ENCODE peak calls at places on chromosomes 5 and 9, in eight cellular contexts. One of them, this sample, is unnamed.
A peak's percentile ranks its signal among the peaks of the same experiment; 100 is the strongest.

GRCh38 chr5:93130623-93131022 is 450.4 kb downstream of the NR2F1-AS1 start:
- DNase-seq in prostate gland: no peak
- DNase-seq in tibial artery: peak; percentile 25
- DNase-seq in HCT116: no peak
- DNase-seq in A549: no peak
- DNase-seq in keratinocyte: no peak
- DNase-seq in AG04449: no peak
- DNase-seq in fibroblast of mammary gland: no peak
- DNase-seq in this sample: no peak

GRCh38 chr9:130361873-130362362 is 82.8 kb upstream of the ASS1 start:
- DNase-seq in AG04449: no peak
- DNase-seq in HCT116: no peak
- DNase-seq in A549: no peak
- DNase-seq in prostate gland: no peak
- DNase-seq in tibial artery: no peak
- DNase-seq in fibroblast of mammary gland: no peak
- DNase-seq in keratinocyte: no peak
- DNase-seq in this sample: no peak

GRCh38 chr5:177128551-177128976 is 5.0 kb upstream of the NSD1 start:
- DNase-seq in tibial artery: peak; percentile 35
- DNase-seq in fibroblast of mammary gland: peak; percentile 26
- DNase-seq in HCT116: no peak
- DNase-seq in prostate gland: no peak
- DNase-seq in AG04449: no peak
- DNase-seq in keratinocyte: no peak
- DNase-seq in A549: no peak
- DNase-seq in this sample: no peak

GRCh38 chr5:94431696-94432095 is 186.7 kb downstream of the KIAA0825 start:
- DNase-seq in HCT116: no peak
- DNase-seq in tibial artery: no peak
- DNase-seq in fibroblast of mammary gland: peak; percentile 64
- DNase-seq in A549: no peak
- DNase-seq in prostate gland: no peak
- DNase-seq in AG04449: no peak
- DNase-seq in keratinocyte: no peak
- DNase-seq in this sample: no peak

GRCh38 chr5:25090818-25091217 is 446.0 kb upstream of the CDH10 start:
- DNase-seq in AG04449: no peak
- DNase-seq in tibial artery: no peak
- DNase-seq in fibroblast of mammary gland: no peak
- DNase-seq in A549: no peak
- DNase-seq in prostate gland: no peak
- DNase-seq in keratinocyte: no peak
- DNase-seq in HCT116: no peak
- DNase-seq in this sample: no peak

GRCh38 chr9:135772056-135773042 is 70.4 kb downstream of the KCNT1 start:
- DNase-seq in A549: no peak
- DNase-seq in fibroblast of mammary gland: no peak
- DNase-seq in tibial artery: no peak
- DNase-seq in keratinocyte: no peak
- DNase-seq in AG04449: no peak
- DNase-seq in HCT116: no peak
- DNase-seq in prostate gland: no peak
- DNase-seq in this sample: no peak

GRCh38 chr9:12759767-12760166 is 15.1 kb upstream of the LURAP1L start:
- DNase-seq in fibroblast of mammary gland: peak; percentile 59
- DNase-seq in tibial artery: no peak
- DNase-seq in AG04449: no peak
- DNase-seq in A549: no peak
- DNase-seq in prostate gland: no peak
- DNase-seq in HCT116: no peak
- DNase-seq in keratinocyte: no peak
- DNase-seq in this sample: no peak

GRCh38 chr9:91040371-91041215 is 239.0 kb downstream of the SYK start:
- DNase-seq in prostate gland: no peak
- DNase-seq in HCT116: no peak
- DNase-seq in fibroblast of mammary gland: no peak
- DNase-seq in AG04449: no peak
- DNase-seq in tibial artery: no peak
- DNase-seq in A549: no peak
- DNase-seq in keratinocyte: no peak
- DNase-seq in this sample: no peak

GRCh38 chr9:91486699-91487497 is 63.3 kb upstream of the NFIL3 start:
- DNase-seq in tibial artery: no peak
- DNase-seq in prostate gland: no peak
- DNase-seq in A549: no peak
- DNase-seq in keratinocyte: no peak
- DNase-seq in HCT116: no peak
- DNase-seq in fibroblast of mammary gland: peak; percentile 65
- DNase-seq in AG04449: no peak
- DNase-seq in this sample: no peak

GRCh38 chr5:128081111-128081865 is 2.3 kb upstream of the SLC12A2 start:
- DNase-seq in fibroblast of mammary gland: peak; percentile 34
- DNase-seq in AG04449: no peak
- DNase-seq in keratinocyte: no peak
- DNase-seq in HCT116: peak; percentile 24
- DNase-seq in tibial artery: no peak
- DNase-seq in A549: peak; percentile 38
- DNase-seq in prostate gland: no peak
- DNase-seq in this sample: peak; percentile 33

GRCh38 chr5:150058480-150059126 is 27.8 kb downstream of the CSF1R start:
- DNase-seq in prostate gland: no peak
- DNase-seq in tibial artery: peak; percentile 60
- DNase-seq in A549: no peak
- DNase-seq in fibroblast of mammary gland: peak; percentile 94
- DNase-seq in keratinocyte: peak; percentile 44
- DNase-seq in AG04449: no peak
- DNase-seq in HCT116: no peak
- DNase-seq in this sample: no peak

GRCh38 chr9:83714316-83714715 is 6.6 kb upstream of the UBQLN1 start:
- DNase-seq in A549: no peak
- DNase-seq in prostate gland: no peak
- DNase-seq in HCT116: no peak
- DNase-seq in tibial artery: no peak
- DNase-seq in keratinocyte: no peak
- DNase-seq in AG04449: no peak
- DNase-seq in fibroblast of mammary gland: no peak
- DNase-seq in this sample: peak; percentile 43

GRCh38 chr9:15935661-15936315 is 382.9 kb downstream of the CCDC171 start:
- DNase-seq in prostate gland: no peak
- DNase-seq in keratinocyte: no peak
- DNase-seq in A549: no peak
- DNase-seq in AG04449: no peak
- DNase-seq in tibial artery: no peak
- DNase-seq in fibroblast of mammary gland: peak; percentile 66
- DNase-seq in HCT116: no peak
- DNase-seq in this sample: no peak

GRCh38 chr9:127450170-127450830 is 906 bp downstream of the RPL12 start:
- DNase-seq in AG04449: no peak
- DNase-seq in fibroblast of mammary gland: no peak
- DNase-seq in prostate gland: no peak
- DNase-seq in keratinocyte: peak; percentile 19
- DNase-seq in A549: peak; percentile 27
- DNase-seq in HCT116: no peak
- DNase-seq in tibial artery: no peak
- DNase-seq in this sample: no peak

GRCh38 chr5:109327572-109327971 is 82.2 kb downstream of the PJA2 start:
- DNase-seq in AG04449: no peak
- DNase-seq in fibroblast of mammary gland: no peak
- DNase-seq in prostate gland: no peak
- DNase-seq in HCT116: no peak
- DNase-seq in keratinocyte: no peak
- DNase-seq in tibial artery: no peak
- DNase-seq in A549: no peak
- DNase-seq in this sample: no peak

GRCh38 chr9:135455401-135456030 is 24.1 kb upstream of the PPP1R26 start:
- DNase-seq in AG04449: no peak
- DNase-seq in prostate gland: no peak
- DNase-seq in tibial artery: no peak
- DNase-seq in HCT116: no peak
- DNase-seq in keratinocyte: no peak
- DNase-seq in A549: no peak
- DNase-seq in fibroblast of mammary gland: no peak
- DNase-seq in this sample: no peak

GRCh38 chr9:83980395-83981125 is at the start of gene RMI1:
- DNase-seq in fibroblast of mammary gland: peak; percentile 97
- DNase-seq in tibial artery: peak; percentile 99
- DNase-seq in keratinocyte: peak; percentile 86
- DNase-seq in prostate gland: peak; percentile 99
- DNase-seq in A549: peak; percentile 99
- DNase-seq in HCT116: peak; percentile 95
- DNase-seq in AG04449: peak; percentile 81
- DNase-seq in this sample: peak; percentile 99

GRCh38 chr5:41270423-41271251 is 57.3 kb upstream of the C6 start:
- DNase-seq in HCT116: peak; percentile 33
- DNase-seq in A549: peak; percentile 66
- DNase-seq in keratinocyte: no peak
- DNase-seq in tibial artery: peak; percentile 41
- DNase-seq in AG04449: no peak
- DNase-seq in prostate gland: no peak
- DNase-seq in fibroblast of mammary gland: peak; percentile 81
- DNase-seq in this sample: peak; percentile 45

GRCh38 chr5:87541033-87541432 is 128.3 kb upstream of the CCNH start:
- DNase-seq in A549: peak; percentile 33
- DNase-seq in tibial artery: peak; percentile 52
- DNase-seq in keratinocyte: no peak
- DNase-seq in HCT116: peak; percentile 34
- DNase-seq in prostate gland: peak; percentile 46
- DNase-seq in fibroblast of mammary gland: peak; percentile 89
- DNase-seq in AG04449: no peak
- DNase-seq in this sample: peak; percentile 9

GRCh38 chr9:115146581-115147021 is 28.6 kb upstream of the TNC start:
- DNase-seq in HCT116: no peak
- DNase-seq in tibial artery: peak; percentile 23
- DNase-seq in AG04449: peak; percentile 80
- DNase-seq in keratinocyte: peak; percentile 36
- DNase-seq in A549: peak; percentile 42
- DNase-seq in fibroblast of mammary gland: peak; percentile 92
- DNase-seq in prostate gland: peak; percentile 6
- DNase-seq in this sample: no peak
- H3K4me3 ChIP-seq in HCT116: no peak overlapping the region
- H3K4me3 ChIP-seq in tibial artery: no peak overlapping the region
- H3K4me3 ChIP-seq in AG04449: no peak overlapping the region
- H3K4me3 ChIP-seq in keratinocyte: no peak overlapping the region
- H3K4me3 ChIP-seq in A549: no peak overlapping the region
- H3K4me3 ChIP-seq in fibroblast of mammary gland: no peak overlapping the region
- H3K4me3 ChIP-seq in prostate gland: no peak overlapping the region
- H3K4me3 ChIP-seq in this sample: no peak overlapping the region

DNA sequence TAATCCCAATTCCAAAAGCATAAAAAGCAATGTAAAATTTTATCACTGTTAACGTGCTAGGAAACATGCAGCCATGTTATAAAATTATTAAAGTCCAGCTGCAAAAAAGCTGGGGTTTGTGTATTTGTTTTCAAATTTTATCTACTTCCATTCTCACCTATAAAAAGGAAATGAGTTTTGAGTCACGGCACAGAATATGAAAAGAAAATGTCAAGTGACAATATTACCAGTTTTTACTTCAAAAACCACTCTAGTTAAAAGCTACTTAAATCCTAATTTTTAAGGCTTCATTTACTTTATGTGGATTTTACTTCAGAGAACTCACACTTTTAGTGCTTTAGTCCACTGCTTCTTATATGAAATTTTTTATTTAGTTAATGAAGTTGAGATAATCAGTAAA is 72.7 kb upstream of the IFNE start:
- DNase-seq in fibroblast of mammary gland: no peak
- DNase-seq in prostate gland: no peak
- DNase-seq in tibial artery: no peak
- DNase-seq in HCT116: no peak
- DNase-seq in keratinocyte: no peak
- DNase-seq in A549: no peak
- DNase-seq in AG04449: no peak
- DNase-seq in this sample: no peak
- H3K4me3 ChIP-seq in fibroblast of mammary gland: peak overlapping the region; percentile 82
- H3K4me3 ChIP-seq in prostate gland: no peak overlapping the region
- H3K4me3 ChIP-seq in tibial artery: no peak overlapping the region
- H3K4me3 ChIP-seq in HCT116: peak overlapping the region; percentile 72
- H3K4me3 ChIP-seq in keratinocyte: peak overlapping the region; percentile 80
- H3K4me3 ChIP-seq in A549: peak overlapping the region; percentile 79
- H3K4me3 ChIP-seq in AG04449: no peak overlapping the region
- H3K4me3 ChIP-seq in this sample: no peak overlapping the region

DNA sequence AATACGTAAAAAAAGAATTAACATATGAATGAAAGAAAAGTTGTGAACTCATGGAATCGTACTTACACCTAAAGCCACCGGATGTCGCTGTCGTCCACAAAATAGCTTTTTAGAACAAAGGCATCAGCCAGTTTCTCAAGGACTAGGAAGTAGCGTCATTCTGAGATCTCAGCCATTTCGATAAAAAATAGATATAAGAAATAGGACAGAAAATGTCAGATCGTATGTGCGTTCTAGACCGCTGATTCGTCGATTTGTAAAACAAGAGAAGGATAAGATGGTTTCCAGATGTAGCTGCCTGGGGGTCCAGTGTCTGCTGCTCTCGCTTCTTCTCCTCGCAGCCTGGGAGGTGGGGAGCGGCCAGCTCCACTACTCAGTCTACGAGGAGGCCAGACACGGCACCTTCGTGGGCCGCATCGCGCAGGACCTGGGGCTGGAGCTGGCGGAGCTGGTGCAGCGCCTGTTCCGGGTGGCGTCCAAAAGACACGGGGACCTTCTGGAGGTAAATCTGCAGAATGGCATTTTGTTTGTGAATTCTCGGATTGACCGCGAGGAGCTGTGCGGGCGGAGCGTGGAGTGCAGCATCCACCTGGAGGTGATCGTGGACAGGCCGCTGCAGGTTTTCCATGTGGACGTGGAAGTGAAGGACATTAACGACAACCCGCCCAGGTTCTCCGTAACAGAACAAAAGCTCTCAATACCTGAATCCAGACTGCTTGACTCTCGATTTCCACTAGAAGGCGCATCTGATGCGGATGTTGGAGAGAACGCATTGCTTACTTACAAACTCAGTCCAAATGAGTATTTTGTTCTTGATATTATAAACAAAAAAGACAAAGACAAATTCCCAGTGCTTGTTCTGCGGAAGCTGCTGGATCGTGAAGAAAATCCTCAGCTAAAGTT is at the start of gene PCDHA10:
- DNase-seq in HCT116: peak; percentile 42
- DNase-seq in AG04449: no peak
- DNase-seq in A549: peak; percentile 18
- DNase-seq in prostate gland: no peak
- DNase-seq in fibroblast of mammary gland: peak; percentile 20
- DNase-seq in keratinocyte: no peak
- DNase-seq in tibial artery: no peak
- DNase-seq in this sample: no peak
- H3K4me3 ChIP-seq in HCT116: no peak within 1 kb of the TSS
- H3K4me3 ChIP-seq in AG04449: no peak within 1 kb of the TSS
- H3K4me3 ChIP-seq in A549: no peak within 1 kb of the TSS
- H3K4me3 ChIP-seq in prostate gland: no peak within 1 kb of the TSS
- H3K4me3 ChIP-seq in fibroblast of mammary gland: no peak within 1 kb of the TSS
- H3K4me3 ChIP-seq in keratinocyte: no peak within 1 kb of the TSS
- H3K4me3 ChIP-seq in tibial artery: no peak within 1 kb of the TSS
- H3K4me3 ChIP-seq in this sample: no peak within 1 kb of the TSS

DNA sequence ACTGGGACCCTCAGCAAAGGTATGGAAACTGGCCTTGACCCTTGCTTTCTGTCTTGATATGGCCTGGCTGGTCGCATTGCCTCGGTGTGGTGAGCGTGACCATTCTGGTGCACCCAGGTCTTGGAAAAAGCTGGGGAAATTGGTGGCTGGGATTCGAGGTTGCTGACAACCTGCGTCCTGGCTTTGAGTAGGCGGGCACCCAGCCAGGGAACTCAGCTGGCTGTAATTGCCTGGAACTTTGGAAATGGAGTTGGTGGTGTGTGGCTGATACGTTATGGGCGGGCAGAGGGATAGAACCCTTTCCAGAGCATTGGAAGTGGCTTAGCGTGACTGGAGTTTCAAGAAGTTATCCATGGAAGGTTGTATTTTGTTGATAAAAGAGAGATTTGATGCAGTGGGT is 35.2 kb downstream of the KCNMB1 start:
- DNase-seq in prostate gland: no peak
- DNase-seq in A549: no peak
- DNase-seq in keratinocyte: no peak
- DNase-seq in fibroblast of mammary gland: no peak
- DNase-seq in HCT116: no peak
- DNase-seq in tibial artery: peak; percentile 58
- DNase-seq in AG04449: no peak
- DNase-seq in this sample: no peak
- H3K4me3 ChIP-seq in prostate gland: peak overlapping the region; percentile 0
- H3K4me3 ChIP-seq in A549: no peak overlapping the region
- H3K4me3 ChIP-seq in keratinocyte: no peak overlapping the region
- H3K4me3 ChIP-seq in fibroblast of mammary gland: no peak overlapping the region
- H3K4me3 ChIP-seq in HCT116: no peak overlapping the region
- H3K4me3 ChIP-seq in tibial artery: no peak overlapping the region
- H3K4me3 ChIP-seq in AG04449: no peak overlapping the region
- H3K4me3 ChIP-seq in this sample: no peak overlapping the region